ENCODE peak calls at places on chromosomes 7 and 10, in four cellular contexts. H, Y, V and D are unnamed samples.

GRCh38 chr7:101728888-101729883 is 88.2 kb upstream of the CUX1 start:
- DNase-seq in Y (no peak), H (no peak), V (no peak), D (no peak)

GRCh38 chr10:69961168-69961863 is 91.3 kb upstream of the MACROH2A2 start:
- DNase-seq in Y (peak), V (no peak), H (no peak), D (no peak)

GRCh38 chr7:74453321-74454011 is at the start of gene GTF2IRD1:
- DNase-seq in Y (peak), V (peak), H (peak), D (peak)

GRCh38 chr7:6558837-6559236 is 7.6 kb upstream of the GRID2IP start:
- DNase-seq in V (no peak), H (peak), Y (no peak), D (peak)

GRCh38 chr10:43076876-43077420 is at the start of gene RET:
- DNase-seq in V (peak), Y (peak), H (peak), D (peak)

GRCh38 chr10:128709975-128710794 is 584.0 kb upstream of the MKI67 start:
- DNase-seq in H (no peak), V (no peak), Y (no peak), D (no peak)

GRCh38 chr7:109449760-109450159 is 880.1 kb downstream of the DNAJB9 start:
- DNase-seq in V (no peak), Y (no peak), H (no peak), D (no peak)

GRCh38 chr7:82443801-82444219 is 233 bp upstream of the CACNA2D1 start:
- DNase-seq in H (peak), V (peak), Y (peak), D (peak)

GRCh38 chr7:134730359-134730758 is 49.1 kb upstream of the CALD1 start:
- DNase-seq in H (no peak), V (no peak), Y (no peak), D (no peak)

GRCh38 chr10:49431426-49431825 is 35.5 kb upstream of the DRGX start:
- DNase-seq in Y (no peak), V (no peak), H (no peak), D (no peak)

GRCh38 chr7:47702096-47702495 is 120.2 kb upstream of the TNS3 start:
- DNase-seq in H (no peak), Y (no peak), V (no peak), D (no peak)

DNA sequence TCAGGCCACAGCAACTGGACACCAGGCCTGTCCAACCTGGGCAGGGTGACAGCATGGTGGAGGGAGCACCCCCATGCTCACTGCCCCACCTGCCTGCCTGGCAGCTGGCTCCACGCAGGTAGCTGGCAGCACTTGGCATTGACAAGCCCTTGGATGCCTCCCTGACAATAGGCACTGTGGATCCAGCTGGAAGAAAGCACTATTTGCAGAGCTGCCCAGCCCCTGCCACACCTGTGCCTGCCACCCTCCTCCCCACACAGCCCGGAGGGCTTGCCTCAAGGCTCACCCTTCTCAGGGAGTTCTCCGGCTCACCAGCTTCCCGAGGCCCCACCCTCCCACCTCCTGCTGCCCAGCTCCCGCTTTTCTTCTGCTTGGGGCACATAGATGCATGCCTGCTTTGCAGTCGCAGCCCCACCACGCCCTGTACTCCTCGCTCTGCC is 160.1 kb downstream of the NEURL1 start:
- DNase-seq in H (no peak), Y (no peak), V (no peak), D (no peak)
- TF ChIP-seq CTCF in H (no peak), Y (no peak), V (no peak), D (no peak)

GRCh38 chr10:16828114-16828568 is 10.9 kb upstream of the RSU1 start:
- DNase-seq in H (peak), V (no peak), Y (peak), D (peak)
- TF ChIP-seq CTCF in H (peak), V (peak), Y (peak), D (peak)

GRCh38 chr7:150964593-150965111 is 13.5 kb downstream of the KCNH2 start:
- DNase-seq in Y (no peak), V (no peak), H (peak), D (no peak)
- TF ChIP-seq CTCF in Y (no peak), V (no peak), H (peak), D (peak)

GRCh38 chr10:59905735-59906416 is 480 bp downstream of the CCDC6 start:
- DNase-seq in Y (peak), V (peak), H (peak), D (peak)
- TF ChIP-seq CTCF in Y (no peak), V (no peak), H (no peak), D (no peak)

DNA sequence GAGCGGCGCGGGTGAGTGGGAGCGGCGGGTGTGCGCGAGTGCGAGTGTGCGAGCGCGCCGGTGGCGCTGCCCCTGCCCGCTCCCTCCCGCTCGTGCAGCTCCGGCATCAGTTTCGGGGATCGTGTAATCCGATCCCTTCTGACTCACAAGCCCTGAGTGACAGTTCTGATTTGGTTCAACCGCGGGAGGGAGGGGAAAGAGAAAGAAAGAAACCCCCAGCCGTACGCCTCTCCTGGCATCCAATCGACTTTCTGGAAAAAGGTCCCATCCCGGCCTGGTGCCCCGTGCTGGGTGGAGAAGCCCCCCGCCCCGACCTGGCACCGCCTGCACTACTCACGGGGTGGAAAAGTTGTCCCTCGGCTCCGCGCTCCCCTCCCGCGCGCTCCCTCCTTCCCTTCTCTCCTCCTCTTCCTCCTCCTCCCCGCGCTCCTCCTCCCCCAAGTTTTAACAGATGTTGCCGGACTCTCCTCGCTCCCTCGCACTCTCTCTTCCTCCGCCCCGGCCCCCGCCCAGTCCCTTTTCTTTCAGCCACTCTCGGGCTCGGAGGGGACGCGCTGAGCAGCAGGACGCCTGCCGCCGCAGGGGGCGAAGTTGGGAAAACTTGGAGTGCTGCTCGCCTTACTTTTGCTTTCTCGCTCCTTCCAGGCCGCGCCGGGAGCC is at the start of gene GLI3:
- DNase-seq in H (no peak), Y (peak), V (peak), D (peak)
- TF ChIP-seq CTCF in H (no peak), Y (no peak), V (peak), D (no peak)

GRCh38 chr10:15262036-15262713 is 93.7 kb upstream of the NMT2 start:
- DNase-seq in V (no peak), Y (no peak), H (no peak), D (no peak)
- TF ChIP-seq CTCF in V (no peak), Y (peak), H (no peak), D (no peak)

DNA sequence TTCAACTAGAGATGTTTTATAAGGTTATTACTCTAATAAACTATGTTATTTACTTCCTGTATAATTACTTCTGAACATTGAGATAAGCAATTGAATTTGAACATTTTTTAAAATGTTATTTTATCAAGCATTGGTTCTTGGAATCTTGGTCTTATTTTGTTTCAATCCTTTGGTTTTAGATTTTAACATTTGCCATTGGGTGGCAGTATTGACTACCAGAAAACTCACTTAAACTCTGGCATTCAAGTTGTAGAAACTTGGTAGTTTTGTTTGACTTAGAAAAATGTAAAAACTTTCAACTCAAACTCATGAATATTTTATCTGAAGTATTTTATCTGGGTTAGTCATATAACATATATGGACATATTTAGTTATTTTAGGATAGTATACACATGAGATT is 48.1 kb downstream of the ATRNL1 start:
- DNase-seq in Y (peak), H (no peak), V (no peak), D (no peak)
- TF ChIP-seq CTCF in Y (peak), H (peak), V (peak), D (peak)

DNA sequence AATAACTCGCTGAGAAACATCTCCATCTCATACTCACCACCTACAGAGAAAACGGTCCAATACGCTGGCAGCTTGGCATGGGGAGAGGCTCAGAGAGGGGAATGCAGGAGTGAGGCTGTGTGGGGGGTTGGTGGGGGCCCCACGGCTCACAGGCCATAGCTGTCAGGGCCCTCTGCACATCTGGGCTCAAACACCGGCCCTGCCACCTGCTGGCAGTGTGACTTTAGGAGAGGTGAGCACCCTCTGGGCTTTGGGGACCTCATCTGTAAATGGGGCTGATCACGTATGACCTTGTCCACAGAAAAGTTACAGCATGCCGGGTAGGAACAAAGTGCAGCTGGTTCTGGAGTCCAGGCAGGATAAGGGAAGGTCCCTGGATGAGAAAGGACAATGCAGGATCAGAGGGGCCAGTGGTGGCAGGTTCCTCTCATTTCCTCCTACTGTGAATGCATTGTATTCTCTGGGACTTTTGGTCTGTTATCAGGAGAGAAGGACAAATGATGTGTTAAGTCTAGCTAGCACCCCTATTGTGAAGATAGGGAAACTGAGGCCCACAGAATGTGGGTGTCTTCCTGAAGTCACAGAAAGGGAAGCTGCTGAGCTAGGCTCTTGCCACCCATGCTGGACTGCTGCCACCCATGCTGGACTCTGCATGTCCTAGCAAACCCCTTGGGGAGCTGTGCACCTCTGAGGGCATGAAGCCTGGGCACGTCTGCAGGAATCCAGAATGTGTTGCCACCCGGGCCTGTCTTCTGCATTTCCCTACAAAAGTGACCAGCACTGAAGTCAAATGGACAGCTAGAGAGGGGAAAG is 404.6 kb downstream of the RPS24 start:
- DNase-seq in H (no peak), V (no peak), Y (no peak), D (no peak)
- TF ChIP-seq CTCF in H (peak), V (no peak), Y (no peak), D (no peak)

DNA sequence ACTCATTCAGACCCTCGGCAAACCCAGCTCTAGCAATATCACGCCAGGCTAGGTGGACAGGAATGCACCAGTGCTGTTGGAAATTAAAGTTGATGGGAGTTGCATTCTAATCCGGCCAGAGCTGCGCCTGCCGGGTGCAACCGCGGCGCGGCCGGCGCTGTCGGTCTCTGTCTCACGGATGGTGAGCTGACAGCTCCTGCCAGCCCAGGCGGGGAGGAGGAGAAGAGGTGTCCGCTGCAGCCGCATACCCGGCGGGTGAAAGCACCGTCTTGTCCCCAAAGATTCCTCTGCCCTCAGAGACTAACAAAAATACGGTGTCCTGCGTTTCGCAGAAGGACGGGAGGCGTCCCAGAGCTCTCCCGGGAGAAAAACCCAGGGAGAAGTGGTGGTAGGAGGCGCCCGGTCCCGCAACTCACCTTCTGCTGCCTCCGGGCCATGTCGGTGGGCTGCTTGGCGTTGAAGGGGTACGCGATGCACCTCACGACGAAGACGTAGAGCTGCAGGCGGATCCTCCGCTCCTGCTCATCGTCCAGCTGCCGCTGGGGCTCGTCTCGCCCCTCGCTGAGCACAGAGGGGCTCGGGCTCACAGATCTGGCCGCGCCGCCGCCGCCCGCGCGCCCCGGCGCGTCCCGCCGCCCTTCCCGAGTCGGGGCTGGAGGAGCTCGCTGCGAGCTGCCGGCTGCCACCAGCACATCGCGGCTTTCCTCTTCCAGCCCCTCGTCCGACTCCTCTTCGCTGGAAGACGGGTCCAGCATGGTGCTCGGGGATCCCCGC is 490 bp downstream of the CADPS2 start:
- DNase-seq in Y (peak), H (peak), V (peak), D (peak)
- TF ChIP-seq CTCF in Y (no peak), H (no peak), V (no peak), D (no peak)

GRCh38 chr10:58807631-58808024 is 295.0 kb downstream of the BICC1 start:
- DNase-seq in V (no peak), Y (no peak), H (no peak), D (no peak)

GRCh38 chr10:58806970-58807630 is 294.4 kb downstream of the BICC1 start:
- DNase-seq in H (no peak), V (no peak), Y (no peak), D (no peak)

GRCh38 chr10:58802047-58802446 is 289.4 kb downstream of the BICC1 start:
- DNase-seq in Y (no peak), H (no peak), V (no peak), D (no peak)

GRCh38 chr10:58810751-58811150 is 298.1 kb downstream of the BICC1 start:
- DNase-seq in V (no peak), H (no peak), Y (no peak), D (no peak)

DNA sequence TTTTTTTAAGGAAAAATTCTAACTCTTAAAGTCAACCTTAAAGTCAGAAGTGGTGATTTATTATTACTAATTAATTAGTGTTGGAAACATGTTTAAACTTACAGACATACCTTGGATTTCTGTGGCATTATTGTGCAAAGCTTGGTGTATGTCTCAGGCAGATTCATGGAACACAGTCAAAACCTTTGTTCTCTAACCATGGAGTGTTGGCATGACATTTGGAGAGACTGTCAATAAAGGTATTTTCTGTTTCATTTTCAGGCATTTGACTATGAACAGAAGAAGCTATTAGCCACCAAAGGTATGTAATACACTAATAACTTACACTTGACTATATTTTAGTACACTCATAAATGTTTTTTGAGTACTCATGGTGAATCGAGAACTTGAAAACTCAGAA is 293.7 kb downstream of the BICC1 start:
- DNase-seq in Y (no peak), H (no peak), V (no peak), D (no peak)
- TF ChIP-seq CTCF in Y (no peak), H (no peak), V (no peak), D (no peak)